ENCODE peak calls at places on chromosomes 4 and X, in seven cellular contexts. R is left ventricle myocardium inferior, E is AG10803, N is Caco-2, Y is cardiac muscle cell, J is BE2C, I is bronchial epithelial cell. V is an unnamed sample.
A peak's percentile ranks its signal among the peaks of the same experiment; 100 is the strongest.

GRCh38 chr4:176334066-176334465 is 14.3 kb downstream of the SPCS3 start:
- DNase-seq in I (no peak), E (no peak), N (no peak), R (no peak), Y (no peak), J (no peak), V (no peak)

GRCh38 chr4:152115121-152115520 is 354.3 kb upstream of the GATB start:
- DNase-seq in E (no peak), I (no peak), R (no peak), N (no peak), Y (no peak), J (no peak), V (no peak)

GRCh38 chr4:147843162-147843561 is 111.3 kb downstream of the ARHGAP10 start:
- DNase-seq in N (peak; percentile 66), Y (no peak), R (no peak), J (peak; percentile 27), E (no peak), I (peak; percentile 26), V (no peak)

GRCh38 chr4:52840531-52841350 is 21.4 kb upstream of the RASL11B start:
- DNase-seq in J (no peak), I (no peak), E (no peak), Y (no peak), N (no peak), R (no peak), V (no peak)

GRCh38 chr4:7781361-7781760 is 158.3 kb downstream of the AFAP1 start:
- DNase-seq in N (no peak), Y (peak; percentile 54), J (no peak), R (no peak), I (no peak), E (peak; percentile 82), V (no peak)

GRCh38 chr4:20528508-20528907 is 171.8 kb upstream of the PACRGL start:
- DNase-seq in R (no peak), N (no peak), E (peak; percentile 47), Y (no peak), I (peak; percentile 60), J (no peak), V (peak; percentile 33)

GRCh38 chr4:80101768-80102116 is 28.7 kb upstream of the ANTXR2 start:
- DNase-seq in N (no peak), I (peak; percentile 83), J (no peak), R (no peak), E (no peak), Y (no peak), V (peak; percentile 32)

GRCh38 chr4:41610474-41610873 is 72.5 kb downstream of the LIMCH1 start:
- DNase-seq in N (no peak), E (no peak), Y (no peak), R (no peak), J (no peak), I (no peak), V (no peak)

GRCh38 chrX:135275973-135276372 is 24.1 kb downstream of the ETDA start:
- DNase-seq in N (no peak), Y (no peak), I (no peak), J (no peak), E (no peak), R (no peak), V (no peak)

GRCh38 chrX:154056739-154057367 is 37.2 kb upstream of the IRAK1 start:
- DNase-seq in J (no peak), E (peak; percentile 36), R (no peak), Y (no peak), N (peak; percentile 57), I (peak; percentile 29), V (no peak)

GRCh38 chr4:20251796-20252655 is at the start of gene SLIT2:
- DNase-seq in E (peak; percentile 85), N (peak; percentile 84), R (peak; percentile 82), J (peak; percentile 83), Y (peak; percentile 94), I (peak; percentile 35), V (peak; percentile 88)

GRCh38 chrX:120365320-120365719 is 3.4 kb downstream of the ATP1B4 start:
- DNase-seq in N (peak; percentile 32), R (peak; percentile 37), E (peak; percentile 3), Y (peak; percentile 71), I (no peak), J (peak; percentile 53), V (peak; percentile 5)

GRCh38 chr4:118729287-118730286 is 44.4 kb downstream of the METTL14 start:
- DNase-seq in Y (no peak), E (peak; percentile 78), N (no peak), R (no peak), J (no peak), I (peak; percentile 22), V (peak; percentile 51)

GRCh38 chr4:99816611-99817309 is at the start of gene DAPP1:
- DNase-seq in N (no peak), J (no peak), R (peak; percentile 17), I (peak; percentile 99), Y (no peak), E (no peak), V (no peak)

GRCh38 chrX:31350808-31351074 is 278.9 kb upstream of the FTHL17 start:
- DNase-seq in I (no peak), Y (no peak), N (peak; percentile 1), E (no peak), J (no peak), R (no peak), V (no peak)

GRCh38 chr4:111066447-111066846 is 443.6 kb upstream of the PITX2 start:
- DNase-seq in N (no peak), E (peak; percentile 13), R (no peak), J (no peak), I (no peak), Y (no peak), V (peak; percentile 15)

GRCh38 chrX:4550018-4550417 is 836.6 kb upstream of the PRKX start:
- DNase-seq in R (no peak), J (no peak), Y (peak; percentile 30), E (no peak), N (peak; percentile 4), I (no peak), V (no peak)

GRCh38 chr4:70902577-70903281 is 560 bp downstream of the MOB1B start:
- DNase-seq in N (no peak), Y (no peak), E (peak; percentile 27), J (peak; percentile 49), I (peak; percentile 19), R (no peak), V (peak; percentile 30)

GRCh38 chr4:152731997-152732396 is 47.5 kb downstream of the TIGD4 start:
- DNase-seq in Y (no peak), N (no peak), J (no peak), E (no peak), I (no peak), R (no peak), V (no peak)

GRCh38 chrX:42149281-42149680 is 225.9 kb upstream of the CASK start:
- DNase-seq in I (peak; percentile 11), E (no peak), N (no peak), J (no peak), Y (no peak), R (no peak), V (peak; percentile 7)

GRCh38 chr4:37892641-37893040 is 1.8 kb downstream of the TBC1D1 start:
- DNase-seq in Y (no peak), J (no peak), I (no peak), N (no peak), E (no peak), R (no peak), V (no peak)

GRCh38 chrX:77693594-77693993 is 92.4 kb downstream of the ATRX start:
- DNase-seq in Y (no peak), R (no peak), I (no peak), N (no peak), J (no peak), E (no peak), V (no peak)

GRCh38 chr4:94500696-94501095 is 49.0 kb downstream of the PDLIM5 start:
- DNase-seq in N (no peak), J (no peak), E (no peak), I (no peak), R (peak; percentile 35), Y (no peak), V (peak; percentile 16)

GRCh38 chrX:79182616-79183015 is 38.1 kb downstream of the GPR174 start:
- DNase-seq in R (no peak), I (no peak), E (no peak), Y (no peak), J (no peak), N (no peak), V (no peak)

DNA sequence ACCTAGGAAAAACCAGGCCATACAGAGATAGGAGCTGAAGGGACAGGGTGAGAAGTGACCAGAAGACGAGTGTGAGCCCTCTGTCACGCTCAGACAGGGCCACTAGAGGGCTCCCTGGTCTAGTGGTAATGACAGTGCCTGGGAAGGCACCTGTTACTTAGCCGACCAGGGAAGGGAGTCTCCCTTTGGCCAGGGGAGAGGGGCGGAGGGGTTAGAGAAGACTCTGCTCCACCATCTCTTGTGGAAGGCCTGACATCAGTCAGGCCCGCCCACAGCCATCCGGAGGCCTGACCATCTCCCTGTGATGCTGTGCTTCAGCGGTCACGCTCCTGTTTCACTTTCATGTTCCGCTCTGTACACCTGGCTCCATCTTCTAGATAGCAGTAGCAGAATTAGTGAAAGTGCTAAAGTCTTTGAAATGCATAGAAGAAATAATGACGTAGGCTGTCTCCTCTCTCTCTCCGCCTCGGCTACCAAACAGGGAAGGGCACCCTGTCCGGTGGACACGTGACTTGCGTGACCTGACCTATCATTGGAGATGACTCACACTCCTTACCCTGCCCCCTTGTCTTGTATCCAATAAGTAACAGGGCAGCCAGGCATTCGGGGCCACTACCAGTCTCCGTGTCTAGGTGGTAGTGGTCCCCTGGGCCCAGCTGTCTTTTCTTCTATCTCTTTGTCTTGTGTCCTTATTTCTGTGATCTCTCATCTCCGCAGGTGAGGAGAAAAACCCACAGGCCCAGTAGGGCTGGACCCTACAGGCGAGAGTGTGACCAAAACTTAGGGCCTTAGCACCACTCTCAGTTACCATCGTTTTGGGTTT is 26.7 kb downstream of the HTT-AS start:
- DNase-seq in R (peak; percentile 67), N (peak; percentile 80), J (peak; percentile 80), Y (peak; percentile 75), E (peak; percentile 40), I (peak; percentile 42), V (peak; percentile 46)
- H3K4me3 ChIP-seq in R (peak overlapping the region; percentile 42), N (no peak overlapping the region), J (no peak overlapping the region), Y (no peak overlapping the region), E (no peak overlapping the region), I (no peak overlapping the region), V (no peak overlapping the region)

DNA sequence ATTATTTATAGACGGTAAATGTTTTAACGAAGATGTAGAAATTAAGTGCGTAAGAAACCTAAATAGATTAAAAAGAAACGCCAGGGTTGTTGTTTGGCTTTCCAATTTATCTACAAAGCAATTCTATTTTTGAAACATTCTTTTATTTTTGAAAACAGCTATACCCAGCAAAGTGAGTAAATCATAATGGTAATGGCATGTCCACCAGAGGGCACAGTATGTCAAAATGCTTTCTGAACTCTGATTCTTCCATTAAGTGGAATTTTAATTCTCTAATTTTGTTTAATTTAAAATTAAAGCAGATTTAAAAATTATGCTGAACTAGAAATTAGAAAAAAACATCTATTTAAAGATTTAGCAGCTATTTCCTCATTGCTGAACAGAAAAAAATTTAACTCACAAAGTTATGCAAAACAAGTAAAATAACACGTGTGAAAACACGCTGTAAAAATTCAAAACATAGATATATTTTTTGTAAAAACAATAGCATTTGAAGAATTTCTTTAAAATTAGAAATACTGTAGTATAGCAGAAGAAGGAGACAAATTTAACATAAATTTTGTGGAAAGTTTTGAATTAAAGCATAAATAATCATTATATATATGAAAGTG is 26.5 kb downstream of the RASSF6 start:
- DNase-seq in E (peak; percentile 16), Y (peak; percentile 43), J (no peak), I (no peak), R (no peak), N (peak; percentile 26), V (peak; percentile 66)
- TF ChIP-seq CTCF in E (peak; percentile 61), Y (peak; percentile 64), J (peak; percentile 61), I (peak; percentile 38), R (peak; percentile 56), N (peak; percentile 58), V (peak; percentile 71)

GRCh38 chr4:73409012-73409862 is 5.2 kb downstream of the ALB start:
- DNase-seq in J (no peak), E (no peak), Y (no peak), N (no peak), I (no peak), R (no peak), V (no peak)
- H3K4me3 ChIP-seq in J (no peak overlapping the region), E (no peak overlapping the region), Y (no peak overlapping the region), N (no peak overlapping the region), I (no peak overlapping the region), R (no peak overlapping the region), V (no peak overlapping the region)

GRCh38 chr4:140641789-140642439 is 73.2 kb upstream of the UCP1 start:
- DNase-seq in R (peak; percentile 14), Y (no peak), I (no peak), E (no peak), N (peak; percentile 19), J (no peak), V (no peak)
- TF ChIP-seq CTCF in R (peak; percentile 15), Y (no peak), I (no peak), E (no peak), N (no peak), J (no peak), V (no peak)